ENCODE peak calls at places on chromosome 3, in eight cellular contexts. K, J, F, E, O, T, X and P are unnamed samples.

GRCh38 chr3:51796859-51797258 is 17.8 kb upstream of the IQCF6 start:
- DNase-seq in K (no peak), J (no peak), F (no peak), E (no peak), O (no peak), T (no peak), X (no peak), P (no peak)

GRCh38 chr3:194802125-194802433 is 116.4 kb downstream of the FAM43A start:
- DNase-seq in K (no peak), J (no peak), F (no peak), E (no peak), O (no peak), T (no peak), X (no peak), P (no peak)

GRCh38 chr3:112582242-112582874 is 20.5 kb downstream of the SLC35A5 start:
- DNase-seq in K (peak; percentile 54), J (peak; percentile 51), F (peak; percentile 11), E (peak; percentile 33), O (peak; percentile 34), T (peak; percentile 20), X (peak; percentile 83), P (peak; percentile 77)

GRCh38 chr3:147200545-147200944 is 205.8 kb downstream of the ZIC4 start:
- DNase-seq in K (no peak), J (no peak), F (no peak), E (no peak), O (no peak), T (no peak), X (no peak), P (no peak)

GRCh38 chr3:114207768-114208167 is 28.9 kb upstream of the DRD3 start:
- DNase-seq in K (no peak), J (no peak), F (no peak), E (no peak), O (no peak), T (no peak), X (no peak), P (no peak)

GRCh38 chr3:101940521-101940992 is 91.2 kb downstream of the NFKBIZ start:
- DNase-seq in K (peak; percentile 45), J (peak; percentile 16), F (no peak), E (no peak), O (no peak), T (no peak), X (peak; percentile 96), P (peak; percentile 94)

GRCh38 chr3:104437131-104437750 is 929.5 kb upstream of the ALCAM start:
- DNase-seq in K (peak; percentile 25), J (no peak), F (no peak), E (no peak), O (peak; percentile 50), T (no peak), X (no peak), P (no peak)

GRCh38 chr3:30232142-30232541 is 374.3 kb upstream of the TGFBR2 start:
- DNase-seq in K (no peak), J (no peak), F (no peak), E (no peak), O (no peak), T (no peak), X (peak; percentile 12), P (no peak)

GRCh38 chr3:36923981-36924747 is 20.7 kb downstream of the TRANK1 start:
- DNase-seq in K (no peak), J (no peak), F (no peak), E (no peak), O (no peak), T (no peak), X (no peak), P (no peak)

GRCh38 chr3:133384331-133385027 is 15.4 kb upstream of the BFSP2 start:
- DNase-seq in K (peak; percentile 74), J (peak; percentile 76), F (no peak), E (peak; percentile 44), O (peak; percentile 12), T (peak; percentile 8), X (peak; percentile 75), P (peak; percentile 71)

GRCh38 chr3:49256152-49256551 is 20.9 kb downstream of the C3orf62 start:
- DNase-seq in K (no peak), J (no peak), F (no peak), E (no peak), O (no peak), T (no peak), X (no peak), P (no peak)

GRCh38 chr3:177057768-177058167 is 139.5 kb downstream of the TBL1XR1 start:
- DNase-seq in K (no peak), J (no peak), F (peak; percentile 38), E (no peak), O (no peak), T (peak; percentile 47), X (no peak), P (no peak)